ENCODE peak calls at places on chromosomes 5 and 9, in six cellular contexts. T, I, Q, W, M and F are unnamed samples.

GRCh38 chr9:3824062-3824461 is 298.3 kb upstream of the RFX3 start:
- DNase-seq in T (no peak), I (no peak), Q (no peak), W (no peak), M (no peak), F (no peak)

GRCh38 chr5:172162348-172162747 is 25.7 kb downstream of the STK10 start:
- DNase-seq in T (no peak), I (no peak), Q (no peak), W (no peak), M (no peak), F (no peak)

GRCh38 chr9:131799177-131799823 is 59.4 kb upstream of the RAPGEF1 start:
- DNase-seq in T (no peak), I (peak; percentile 88), Q (peak; percentile 31), W (no peak), M (peak; percentile 43), F (no peak)

GRCh38 chr5:93929146-93929545 is 187.7 kb upstream of the POU5F2 start:
- DNase-seq in T (no peak), I (no peak), Q (no peak), W (no peak), M (no peak), F (no peak)

GRCh38 chr5:2754621-2755370 is 3.3 kb upstream of the IRX2 start:
- DNase-seq in T (no peak), I (peak; percentile 67), Q (no peak), W (no peak), M (no peak), F (no peak)

GRCh38 chr9:114304416-114305188 is 18.3 kb upstream of the ORM1 start:
- DNase-seq in T (no peak), I (peak; percentile 51), Q (no peak), W (no peak), M (peak; percentile 7), F (no peak)

GRCh38 chr9:22053178-22053577 is 44.1 kb upstream of the CDKN2B start:
- DNase-seq in T (no peak), I (no peak), Q (no peak), W (no peak), M (no peak), F (no peak)

GRCh38 chr5:142184939-142185526 is 76.5 kb downstream of the NDFIP1 start:
- DNase-seq in T (no peak), I (no peak), Q (no peak), W (no peak), M (no peak), F (no peak)

GRCh38 chr5:67156976-67157583 is 39.5 kb downstream of the CD180 start:
- DNase-seq in T (peak; percentile 26), I (no peak), Q (no peak), W (no peak), M (peak; percentile 54), F (no peak)

GRCh38 chr5:177253252-177253651 is 50.3 kb downstream of the RAB24 start:
- DNase-seq in T (no peak), I (no peak), Q (no peak), W (no peak), M (no peak), F (no peak)

GRCh38 chr9:995776-996175 is 19.3 kb downstream of the DMRT3 start:
- DNase-seq in T (no peak), I (no peak), Q (no peak), W (no peak), M (no peak), F (no peak)

GRCh38 chr9:81318571-81318970 is 370.8 kb downstream of the TLE1 start:
- DNase-seq in T (no peak), I (no peak), Q (no peak), W (no peak), M (no peak), F (no peak)

GRCh38 chr9:108489567-108489966 is 366.2 kb downstream of the ACTL7B start:
- DNase-seq in T (no peak), I (no peak), Q (no peak), W (no peak), M (no peak), F (no peak)

GRCh38 chr5:683619-684481 is 9.3 kb downstream of the TPPP start:
- DNase-seq in T (no peak), I (peak; percentile 47), Q (no peak), W (no peak), M (no peak), F (no peak)

GRCh38 chr9:132439153-132439552 is 29.1 kb downstream of the CFAP77 start:
- DNase-seq in T (no peak), I (no peak), Q (no peak), W (no peak), M (no peak), F (no peak)

GRCh38 chr9:81083062-81083461 is 606.3 kb downstream of the TLE1 start:
- DNase-seq in T (no peak), I (peak; percentile 60), Q (no peak), W (no peak), M (no peak), F (no peak)

GRCh38 chr9:93378276-93378675 is 73.2 kb upstream of the FAM120A start:
- DNase-seq in T (no peak), I (no peak), Q (no peak), W (no peak), M (no peak), F (no peak)

GRCh38 chr9:3497857-3498256 is 27.9 kb downstream of the RFX3 start:
- DNase-seq in T (no peak), I (no peak), Q (no peak), W (no peak), M (no peak), F (no peak)

GRCh38 chr9:93612796-93613154 is 36.4 kb downstream of the PHF2 start:
- DNase-seq in T (no peak), I (peak; percentile 44), Q (no peak), W (peak; percentile 80), M (no peak), F (no peak)

GRCh38 chr5:33227746-33228145 is 213.0 kb upstream of the TARS1 start:
- DNase-seq in T (no peak), I (no peak), Q (no peak), W (no peak), M (no peak), F (no peak)